ENCODE peak calls at places on chromosomes 2 and 18, in four cellular contexts. One of them, this sample, is unnamed. For H3K9me3 and H3K4me1, the result is how much of the 10 kb centered on the place peaks cover.

GRCh38 chr2:125559186-125559585 is 1096.8 kb upstream of the GYPC start:
- DNase-seq in PC-9: no peak
- DNase-seq in H9: no peak
- DNase-seq in CD8-positive, alpha-beta T cell: no peak
- DNase-seq in this sample: no peak

GRCh38 chr2:102033028-102033749 is 41.4 kb downstream of the IL1R2 start:
- DNase-seq in PC-9: peak
- DNase-seq in H9: no peak
- DNase-seq in CD8-positive, alpha-beta T cell: no peak
- DNase-seq in this sample: peak

GRCh38 chr18:317618-318017 is 49.8 kb upstream of the THOC1 start:
- DNase-seq in PC-9: no peak
- DNase-seq in H9: no peak
- DNase-seq in CD8-positive, alpha-beta T cell: no peak
- DNase-seq in this sample: no peak

GRCh38 chr2:122734756-122735155 is 979.3 kb downstream of the TSN start:
- DNase-seq in PC-9: no peak
- DNase-seq in H9: peak
- DNase-seq in CD8-positive, alpha-beta T cell: no peak
- DNase-seq in this sample: no peak

GRCh38 chr2:12890071-12890470 is 173.3 kb downstream of the TRIB2 start:
- DNase-seq in PC-9: no peak
- DNase-seq in H9: no peak
- DNase-seq in CD8-positive, alpha-beta T cell: no peak
- DNase-seq in this sample: no peak

GRCh38 chr2:170024721-170025120 is 153.2 kb upstream of the MYO3B start:
- DNase-seq in PC-9: no peak
- DNase-seq in H9: no peak
- DNase-seq in CD8-positive, alpha-beta T cell: no peak
- DNase-seq in this sample: no peak

GRCh38 chr2:28697602-28698149 is 54.0 kb upstream of the PPP1CB start:
- DNase-seq in PC-9: no peak
- DNase-seq in H9: no peak
- DNase-seq in CD8-positive, alpha-beta T cell: no peak
- DNase-seq in this sample: no peak

GRCh38 chr2:178807227-178808008 is at the start of gene TTN:
- DNase-seq in PC-9: no peak
- DNase-seq in H9: no peak
- DNase-seq in CD8-positive, alpha-beta T cell: no peak
- DNase-seq in this sample: no peak

GRCh38 chr2:148545387-148546256 is 98.9 kb upstream of the EPC2 start:
- DNase-seq in PC-9: no peak
- DNase-seq in H9: no peak
- DNase-seq in CD8-positive, alpha-beta T cell: no peak
- DNase-seq in this sample: no peak

GRCh38 chr18:48919547-48919946 is 31.2 kb downstream of the SMAD7 start:
- DNase-seq in PC-9: no peak
- DNase-seq in H9: peak
- DNase-seq in CD8-positive, alpha-beta T cell: no peak
- DNase-seq in this sample: peak

GRCh38 chr2:235220331-235220730 is 268.5 kb downstream of the SH3BP4 start:
- DNase-seq in PC-9: no peak
- DNase-seq in H9: no peak
- DNase-seq in CD8-positive, alpha-beta T cell: no peak
- DNase-seq in this sample: no peak

GRCh38 chr2:138716183-138716582 is 64.0 kb downstream of the NXPH2 start:
- DNase-seq in PC-9: no peak
- DNase-seq in H9: no peak
- DNase-seq in CD8-positive, alpha-beta T cell: no peak
- DNase-seq in this sample: no peak

GRCh38 chr2:118089015-118089800 is 937 bp downstream of the INSIG2 start:
- DNase-seq in PC-9: peak
- DNase-seq in H9: no peak
- DNase-seq in CD8-positive, alpha-beta T cell: peak
- DNase-seq in this sample: peak

GRCh38 chr2:85064927-85065630 is 68.1 kb upstream of the TCF7L1 start:
- DNase-seq in PC-9: no peak
- DNase-seq in H9: peak
- DNase-seq in CD8-positive, alpha-beta T cell: no peak
- DNase-seq in this sample: no peak

GRCh38 chr2:84823229-84823628 is 57.7 kb downstream of the TRABD2A start:
- DNase-seq in PC-9: no peak
- DNase-seq in H9: no peak
- DNase-seq in CD8-positive, alpha-beta T cell: no peak
- DNase-seq in this sample: no peak

GRCh38 chr18:13438507-13439056 is 220.0 kb downstream of the LDLRAD4 start:
- DNase-seq in PC-9: no peak
- DNase-seq in H9: no peak
- DNase-seq in CD8-positive, alpha-beta T cell: no peak
- DNase-seq in this sample: no peak

GRCh38 chr18:78979058-78979680 is 449 bp upstream of the SALL3 start:
- DNase-seq in PC-9: no peak
- DNase-seq in H9: peak
- DNase-seq in CD8-positive, alpha-beta T cell: no peak
- DNase-seq in this sample: no peak

GRCh38 chr2:38581193-38582147 is 21.3 kb downstream of the HNRNPLL start:
- DNase-seq in PC-9: no peak
- DNase-seq in H9: peak
- DNase-seq in CD8-positive, alpha-beta T cell: peak
- DNase-seq in this sample: no peak

GRCh38 chr2:98893871-98894270 is 42.2 kb downstream of the CRACDL start:
- DNase-seq in PC-9: no peak
- DNase-seq in H9: peak
- DNase-seq in CD8-positive, alpha-beta T cell: no peak
- DNase-seq in this sample: no peak

GRCh38 chr2:66362651-66363050 is 72.3 kb upstream of the MEIS1 start:
- DNase-seq in PC-9: no peak
- DNase-seq in H9: no peak
- DNase-seq in CD8-positive, alpha-beta T cell: no peak
- DNase-seq in this sample: no peak

GRCh38 chr2:233349005-233349998 is 5.0 kb upstream of the DGKD start:
- DNase-seq in PC-9: no peak
- DNase-seq in H9: no peak
- DNase-seq in CD8-positive, alpha-beta T cell: no peak
- DNase-seq in this sample: peak

GRCh38 chr2:53767405-53768232 is at the start of gene CHAC2:
- DNase-seq in PC-9: peak
- DNase-seq in H9: peak
- DNase-seq in CD8-positive, alpha-beta T cell: peak
- DNase-seq in this sample: peak

GRCh38 chr2:9830685-9831410 is 12.4 kb upstream of the TAF1B start:
- DNase-seq in PC-9: peak
- DNase-seq in H9: no peak
- DNase-seq in CD8-positive, alpha-beta T cell: no peak
- DNase-seq in this sample: no peak

GRCh38 chr2:180677200-180677599 is 303.2 kb upstream of the UBE2E3 start:
- DNase-seq in PC-9: no peak
- DNase-seq in H9: no peak
- DNase-seq in CD8-positive, alpha-beta T cell: no peak
- DNase-seq in this sample: no peak

GRCh38 chr2:62760026-62760425 is 54.5 kb downstream of the EHBP1 start:
- DNase-seq in PC-9: no peak
- DNase-seq in H9: no peak
- DNase-seq in CD8-positive, alpha-beta T cell: no peak
- DNase-seq in this sample: no peak

GRCh38 chr18:57441395-57441794 is 6.2 kb downstream of the ONECUT2 start:
- DNase-seq in PC-9: no peak
- DNase-seq in H9: peak
- DNase-seq in CD8-positive, alpha-beta T cell: no peak
- DNase-seq in this sample: peak

GRCh38 chr18:73691624-73692023 is 456.0 kb downstream of the FBXO15 start:
- DNase-seq in PC-9: no peak
- DNase-seq in H9: no peak
- DNase-seq in CD8-positive, alpha-beta T cell: no peak
- DNase-seq in this sample: no peak

GRCh38 chr2:239532859-239533258 is 132.0 kb upstream of the HDAC4 start:
- DNase-seq in PC-9: no peak
- DNase-seq in H9: no peak
- DNase-seq in CD8-positive, alpha-beta T cell: no peak
- DNase-seq in this sample: peak

GRCh38 chr2:37376421-37377186 is 32.2 kb downstream of the QPCT start:
- DNase-seq in PC-9: no peak
- DNase-seq in H9: no peak
- DNase-seq in CD8-positive, alpha-beta T cell: no peak
- DNase-seq in this sample: no peak

GRCh38 chr2:98560256-98560771 is 48.0 kb downstream of the COA5 start:
- DNase-seq in PC-9: peak
- DNase-seq in H9: no peak
- DNase-seq in CD8-positive, alpha-beta T cell: no peak
- DNase-seq in this sample: no peak

GRCh38 chr2:226652388-226652787 is 147.2 kb downstream of the IRS1 start:
- DNase-seq in PC-9: peak
- DNase-seq in H9: no peak
- DNase-seq in CD8-positive, alpha-beta T cell: no peak
- DNase-seq in this sample: no peak

GRCh38 chr18:48729421-48729820 is 190.6 kb downstream of the CTIF start:
- DNase-seq in PC-9: no peak
- DNase-seq in H9: no peak
- DNase-seq in CD8-positive, alpha-beta T cell: no peak
- DNase-seq in this sample: peak

GRCh38 chr2:78546843-78547242 is 478.7 kb upstream of the REG3G start:
- DNase-seq in PC-9: peak
- DNase-seq in H9: no peak
- DNase-seq in CD8-positive, alpha-beta T cell: no peak
- DNase-seq in this sample: no peak

GRCh38 chr2:61959381-61960293 is 54.2 kb downstream of the COMMD1 start:
- DNase-seq in PC-9: no peak
- DNase-seq in H9: no peak
- DNase-seq in CD8-positive, alpha-beta T cell: no peak
- DNase-seq in this sample: no peak

GRCh38 chr2:239459056-239459455 is 58.2 kb upstream of the HDAC4 start:
- DNase-seq in PC-9: no peak
- DNase-seq in H9: peak
- DNase-seq in CD8-positive, alpha-beta T cell: no peak
- DNase-seq in this sample: no peak

GRCh38 chr18:23229472-23229871 is 94.2 kb downstream of the CABLES1 start:
- DNase-seq in PC-9: no peak
- DNase-seq in H9: no peak
- DNase-seq in CD8-positive, alpha-beta T cell: no peak
- DNase-seq in this sample: no peak

GRCh38 chr18:41993151-41993550 is 38.1 kb downstream of the PIK3C3 start:
- DNase-seq in PC-9: no peak
- DNase-seq in H9: no peak
- DNase-seq in CD8-positive, alpha-beta T cell: no peak
- DNase-seq in this sample: no peak

DNA sequence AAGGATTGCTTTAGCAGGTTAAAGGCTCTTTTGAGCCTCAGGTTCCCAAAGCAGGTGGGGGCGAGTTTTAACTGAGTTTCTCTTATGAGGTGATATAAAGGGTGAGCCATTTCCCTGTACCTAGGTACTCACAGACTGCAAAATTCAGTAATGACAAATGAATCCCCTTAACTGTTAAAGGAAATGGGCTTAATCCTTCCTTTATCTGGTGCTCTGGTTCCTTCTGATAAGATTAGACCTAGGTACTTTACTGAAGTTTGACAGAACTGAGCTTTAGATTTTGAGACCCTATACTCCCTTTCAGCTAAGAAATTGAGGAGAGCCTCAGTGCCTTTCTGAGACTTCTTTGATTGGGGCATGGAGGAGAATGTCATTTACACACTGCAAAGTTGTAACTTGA is 42.6 kb downstream of the STK17B start:
- DNase-seq in PC-9: no peak
- DNase-seq in H9: no peak
- DNase-seq in CD8-positive, alpha-beta T cell: no peak
- DNase-seq in this sample: no peak
- H3K9me3 ChIP-seq in PC-9: under half
- H3K9me3 ChIP-seq in H9: under half
- H3K9me3 ChIP-seq in CD8-positive, alpha-beta T cell: under half
- H3K9me3 ChIP-seq in this sample: under half

GRCh38 chr2:100733344-100734187 is 86.4 kb upstream of the NPAS2 start:
- DNase-seq in PC-9: peak
- DNase-seq in H9: peak
- DNase-seq in CD8-positive, alpha-beta T cell: no peak
- DNase-seq in this sample: peak
- TF ChIP-seq CTCF in PC-9: no peak
- TF ChIP-seq CTCF in H9: no peak
- TF ChIP-seq CTCF in CD8-positive, alpha-beta T cell: no peak
- TF ChIP-seq CTCF in this sample: no peak

GRCh38 chr2:23521060-23521459 is 136.1 kb downstream of the KLHL29 start:
- DNase-seq in PC-9: no peak
- DNase-seq in H9: no peak
- DNase-seq in CD8-positive, alpha-beta T cell: no peak
- DNase-seq in this sample: no peak
- H3K4me1 ChIP-seq in PC-9: under half
- H3K4me1 ChIP-seq in H9: under half
- H3K4me1 ChIP-seq in CD8-positive, alpha-beta T cell: under half
- H3K4me1 ChIP-seq in this sample: under half

DNA sequence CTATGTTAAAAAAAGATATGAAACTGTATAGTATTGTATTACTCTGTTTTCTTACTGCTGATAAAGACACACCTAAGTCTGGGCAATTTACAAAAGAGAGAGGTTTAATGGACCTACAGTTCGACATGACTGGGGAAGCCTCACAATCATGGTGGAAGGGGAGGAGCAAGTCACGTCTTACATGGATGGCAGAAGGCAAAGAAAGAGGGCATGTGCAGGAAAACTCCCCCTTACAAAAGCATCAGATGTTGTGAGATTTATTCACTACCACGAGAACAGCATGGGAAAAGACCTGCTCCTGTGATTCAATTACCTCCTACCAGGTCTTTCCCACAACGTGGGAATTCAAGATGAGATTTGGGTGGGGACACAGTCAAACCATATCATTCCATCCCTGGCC is 57.0 kb downstream of the NCOA1 start:
- DNase-seq in PC-9: no peak
- DNase-seq in H9: no peak
- DNase-seq in CD8-positive, alpha-beta T cell: no peak
- DNase-seq in this sample: no peak
- H3K9me3 ChIP-seq in PC-9: under half
- H3K9me3 ChIP-seq in H9: under half
- H3K9me3 ChIP-seq in CD8-positive, alpha-beta T cell: under half
- H3K9me3 ChIP-seq in this sample: under half

GRCh38 chr18:50973367-50974126 is 5.7 kb downstream of the ELAC1 start:
- DNase-seq in PC-9: no peak
- DNase-seq in H9: no peak
- DNase-seq in CD8-positive, alpha-beta T cell: no peak
- DNase-seq in this sample: no peak

GRCh38 chr18:50969448-50969847 is 1.6 kb downstream of the ELAC1 start:
- DNase-seq in PC-9: no peak
- DNase-seq in H9: no peak
- DNase-seq in CD8-positive, alpha-beta T cell: no peak
- DNase-seq in this sample: no peak

GRCh38 chr18:50967714-50968661 is at the start of gene ELAC1:
- DNase-seq in PC-9: peak
- DNase-seq in H9: peak
- DNase-seq in CD8-positive, alpha-beta T cell: peak
- DNase-seq in this sample: peak

DNA sequence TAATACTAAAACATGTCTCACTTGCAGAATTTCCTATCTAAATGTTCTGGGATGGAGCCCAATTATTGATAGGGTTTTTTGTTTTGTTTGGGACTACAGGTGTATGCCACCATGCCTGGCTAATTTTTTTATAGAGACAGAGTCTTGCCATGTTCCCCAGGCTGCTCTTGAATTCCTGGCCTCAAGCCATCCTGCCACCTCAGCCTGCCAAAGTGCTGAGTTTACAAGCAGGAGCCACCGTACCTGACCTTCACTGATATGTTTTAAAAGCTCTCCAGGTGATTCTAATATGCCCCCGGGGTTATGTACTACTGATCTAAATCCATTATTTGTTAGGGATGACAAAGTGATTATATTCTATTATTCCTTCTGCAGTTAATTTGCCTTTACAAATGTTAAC is 2.2 kb downstream of the ELAC1 start:
- DNase-seq in PC-9: peak
- DNase-seq in H9: no peak
- DNase-seq in CD8-positive, alpha-beta T cell: no peak
- DNase-seq in this sample: peak
- TF ChIP-seq CTCF in PC-9: no peak
- TF ChIP-seq CTCF in H9: no peak
- TF ChIP-seq CTCF in CD8-positive, alpha-beta T cell: no peak
- TF ChIP-seq CTCF in this sample: no peak